ENCODE peak calls at places on chromosomes 7 and 10, in seven cellular contexts. One of them, this sample, is unnamed.

GRCh38 chr7:96823274-96823673 is 113.6 kb upstream of the SEM1 start:
- DNase-seq in glutamatergic neuron: no peak
- DNase-seq in OCI-M1: peak
- DNase-seq in progenitor cell of endocrine pancreas: no peak
- DNase-seq in ACHN: no peak
- DNase-seq in RCC 7860: no peak
- DNase-seq in NCI-H226: peak
- DNase-seq in this sample: peak

GRCh38 chr7:117072620-117073118 is 119.4 kb downstream of the ST7 start:
- DNase-seq in glutamatergic neuron: no peak
- DNase-seq in OCI-M1: no peak
- DNase-seq in progenitor cell of endocrine pancreas: no peak
- DNase-seq in ACHN: no peak
- DNase-seq in RCC 7860: no peak
- DNase-seq in NCI-H226: no peak
- DNase-seq in this sample: no peak

GRCh38 chr10:22252286-22252800 is 34.5 kb upstream of the EBLN1 start:
- DNase-seq in glutamatergic neuron: peak
- DNase-seq in OCI-M1: no peak
- DNase-seq in progenitor cell of endocrine pancreas: peak
- DNase-seq in ACHN: peak
- DNase-seq in RCC 7860: no peak
- DNase-seq in NCI-H226: no peak
- DNase-seq in this sample: peak

GRCh38 chr10:15881542-15881941 is 21.2 kb upstream of the MINDY3 start:
- DNase-seq in glutamatergic neuron: no peak
- DNase-seq in OCI-M1: no peak
- DNase-seq in progenitor cell of endocrine pancreas: no peak
- DNase-seq in ACHN: no peak
- DNase-seq in RCC 7860: no peak
- DNase-seq in NCI-H226: no peak
- DNase-seq in this sample: no peak

GRCh38 chr10:12726971-12727831 is 274.3 kb downstream of the CCDC3 start:
- DNase-seq in glutamatergic neuron: no peak
- DNase-seq in OCI-M1: no peak
- DNase-seq in progenitor cell of endocrine pancreas: no peak
- DNase-seq in ACHN: no peak
- DNase-seq in RCC 7860: peak
- DNase-seq in NCI-H226: peak
- DNase-seq in this sample: peak

GRCh38 chr10:27614776-27615175 is 110.7 kb downstream of the RAB18 start:
- DNase-seq in glutamatergic neuron: no peak
- DNase-seq in OCI-M1: no peak
- DNase-seq in progenitor cell of endocrine pancreas: no peak
- DNase-seq in ACHN: no peak
- DNase-seq in RCC 7860: no peak
- DNase-seq in NCI-H226: no peak
- DNase-seq in this sample: no peak

GRCh38 chr7:133310232-133310852 is 57.5 kb downstream of the EXOC4 start:
- DNase-seq in glutamatergic neuron: no peak
- DNase-seq in OCI-M1: no peak
- DNase-seq in progenitor cell of endocrine pancreas: no peak
- DNase-seq in ACHN: peak
- DNase-seq in RCC 7860: no peak
- DNase-seq in NCI-H226: no peak
- DNase-seq in this sample: no peak

GRCh38 chr7:41573017-41573416 is 129.9 kb downstream of the INHBA start:
- DNase-seq in glutamatergic neuron: no peak
- DNase-seq in OCI-M1: no peak
- DNase-seq in progenitor cell of endocrine pancreas: no peak
- DNase-seq in ACHN: peak
- DNase-seq in RCC 7860: peak
- DNase-seq in NCI-H226: peak
- DNase-seq in this sample: no peak

GRCh38 chr7:55467047-55467593 is 102.0 kb downstream of the LANCL2 start:
- DNase-seq in glutamatergic neuron: no peak
- DNase-seq in OCI-M1: no peak
- DNase-seq in progenitor cell of endocrine pancreas: no peak
- DNase-seq in ACHN: no peak
- DNase-seq in RCC 7860: no peak
- DNase-seq in NCI-H226: no peak
- DNase-seq in this sample: no peak

GRCh38 chr7:48094861-48095293 is 5.8 kb downstream of the UPP1 start:
- DNase-seq in glutamatergic neuron: no peak
- DNase-seq in OCI-M1: no peak
- DNase-seq in progenitor cell of endocrine pancreas: no peak
- DNase-seq in ACHN: peak
- DNase-seq in RCC 7860: no peak
- DNase-seq in NCI-H226: peak
- DNase-seq in this sample: no peak

GRCh38 chr7:155316427-155317113 is 18.9 kb downstream of the INSIG1 start:
- DNase-seq in glutamatergic neuron: no peak
- DNase-seq in OCI-M1: no peak
- DNase-seq in progenitor cell of endocrine pancreas: no peak
- DNase-seq in ACHN: no peak
- DNase-seq in RCC 7860: no peak
- DNase-seq in NCI-H226: no peak
- DNase-seq in this sample: no peak

GRCh38 chr10:89341136-89341535 is 13.3 kb downstream of the IFIT3 start:
- DNase-seq in glutamatergic neuron: no peak
- DNase-seq in OCI-M1: no peak
- DNase-seq in progenitor cell of endocrine pancreas: no peak
- DNase-seq in ACHN: no peak
- DNase-seq in RCC 7860: no peak
- DNase-seq in NCI-H226: no peak
- DNase-seq in this sample: no peak

GRCh38 chr7:49669692-49670260 is 103.7 kb upstream of the VWC2 start:
- DNase-seq in glutamatergic neuron: no peak
- DNase-seq in OCI-M1: no peak
- DNase-seq in progenitor cell of endocrine pancreas: no peak
- DNase-seq in ACHN: no peak
- DNase-seq in RCC 7860: no peak
- DNase-seq in NCI-H226: no peak
- DNase-seq in this sample: no peak

GRCh38 chr10:133312769-133313145 is 4.0 kb downstream of the ZNF511 start:
- DNase-seq in glutamatergic neuron: no peak
- DNase-seq in OCI-M1: no peak
- DNase-seq in progenitor cell of endocrine pancreas: no peak
- DNase-seq in ACHN: no peak
- DNase-seq in RCC 7860: no peak
- DNase-seq in NCI-H226: no peak
- DNase-seq in this sample: no peak

GRCh38 chr10:24962998-24963397 is 10.6 kb upstream of the PRTFDC1 start:
- DNase-seq in glutamatergic neuron: no peak
- DNase-seq in OCI-M1: no peak
- DNase-seq in progenitor cell of endocrine pancreas: no peak
- DNase-seq in ACHN: peak
- DNase-seq in RCC 7860: peak
- DNase-seq in NCI-H226: peak
- DNase-seq in this sample: peak

GRCh38 chr7:151876112-151876898 is 610 bp downstream of the PRKAG2 start:
- DNase-seq in glutamatergic neuron: peak
- DNase-seq in OCI-M1: peak
- DNase-seq in progenitor cell of endocrine pancreas: peak
- DNase-seq in ACHN: peak
- DNase-seq in RCC 7860: no peak
- DNase-seq in NCI-H226: peak
- DNase-seq in this sample: peak

GRCh38 chr10:28445511-28445910 is 87.4 kb upstream of the WAC start:
- DNase-seq in glutamatergic neuron: no peak
- DNase-seq in OCI-M1: no peak
- DNase-seq in progenitor cell of endocrine pancreas: no peak
- DNase-seq in ACHN: no peak
- DNase-seq in RCC 7860: no peak
- DNase-seq in NCI-H226: no peak
- DNase-seq in this sample: no peak

GRCh38 chr7:135377171-135377570 is 132.7 kb downstream of the CNOT4 start:
- DNase-seq in glutamatergic neuron: no peak
- DNase-seq in OCI-M1: no peak
- DNase-seq in progenitor cell of endocrine pancreas: no peak
- DNase-seq in ACHN: no peak
- DNase-seq in RCC 7860: no peak
- DNase-seq in NCI-H226: no peak
- DNase-seq in this sample: no peak

GRCh38 chr10:3852147-3852904 is 67.3 kb upstream of the KLF6 start:
- DNase-seq in glutamatergic neuron: no peak
- DNase-seq in OCI-M1: peak
- DNase-seq in progenitor cell of endocrine pancreas: peak
- DNase-seq in ACHN: peak
- DNase-seq in RCC 7860: peak
- DNase-seq in NCI-H226: peak
- DNase-seq in this sample: peak

GRCh38 chr10:101438881-101439391 is 85.0 kb downstream of the BTRC start:
- DNase-seq in glutamatergic neuron: no peak
- DNase-seq in OCI-M1: no peak
- DNase-seq in progenitor cell of endocrine pancreas: no peak
- DNase-seq in ACHN: no peak
- DNase-seq in RCC 7860: no peak
- DNase-seq in NCI-H226: no peak
- DNase-seq in this sample: no peak

GRCh38 chr10:97498841-97499560 is at the start of gene UBTD1:
- DNase-seq in glutamatergic neuron: peak
- DNase-seq in OCI-M1: peak
- DNase-seq in progenitor cell of endocrine pancreas: peak
- DNase-seq in ACHN: no peak
- DNase-seq in RCC 7860: peak
- DNase-seq in NCI-H226: peak
- DNase-seq in this sample: peak

GRCh38 chr7:30921540-30921930 is 9.9 kb downstream of the AQP1 start:
- DNase-seq in glutamatergic neuron: peak
- DNase-seq in OCI-M1: no peak
- DNase-seq in progenitor cell of endocrine pancreas: no peak
- DNase-seq in ACHN: no peak
- DNase-seq in RCC 7860: no peak
- DNase-seq in NCI-H226: no peak
- DNase-seq in this sample: no peak

GRCh38 chr7:158564648-158565005 is 23.0 kb downstream of the PTPRN2 start:
- DNase-seq in glutamatergic neuron: no peak
- DNase-seq in OCI-M1: no peak
- DNase-seq in progenitor cell of endocrine pancreas: no peak
- DNase-seq in ACHN: no peak
- DNase-seq in RCC 7860: no peak
- DNase-seq in NCI-H226: no peak
- DNase-seq in this sample: peak

GRCh38 chr7:81161459-81162075 is 242.7 kb upstream of the SEMA3C start:
- DNase-seq in glutamatergic neuron: no peak
- DNase-seq in OCI-M1: peak
- DNase-seq in progenitor cell of endocrine pancreas: no peak
- DNase-seq in ACHN: peak
- DNase-seq in RCC 7860: peak
- DNase-seq in NCI-H226: peak
- DNase-seq in this sample: peak

GRCh38 chr10:87761892-87762291 is 56.1 kb downstream of the ATAD1 start:
- DNase-seq in glutamatergic neuron: no peak
- DNase-seq in OCI-M1: peak
- DNase-seq in progenitor cell of endocrine pancreas: no peak
- DNase-seq in ACHN: peak
- DNase-seq in RCC 7860: peak
- DNase-seq in NCI-H226: peak
- DNase-seq in this sample: no peak

GRCh38 chr10:99004738-99005137 is 230.9 kb downstream of the HPSE2 start:
- DNase-seq in glutamatergic neuron: no peak
- DNase-seq in OCI-M1: peak
- DNase-seq in progenitor cell of endocrine pancreas: no peak
- DNase-seq in ACHN: no peak
- DNase-seq in RCC 7860: no peak
- DNase-seq in NCI-H226: no peak
- DNase-seq in this sample: no peak

GRCh38 chr10:110360857-110361474 is 56.2 kb upstream of the SMNDC1 start:
- DNase-seq in glutamatergic neuron: no peak
- DNase-seq in OCI-M1: no peak
- DNase-seq in progenitor cell of endocrine pancreas: no peak
- DNase-seq in ACHN: peak
- DNase-seq in RCC 7860: peak
- DNase-seq in NCI-H226: no peak
- DNase-seq in this sample: peak

GRCh38 chr10:113965683-113966082 is 78.0 kb upstream of the ADRB1 start:
- DNase-seq in glutamatergic neuron: no peak
- DNase-seq in OCI-M1: peak
- DNase-seq in progenitor cell of endocrine pancreas: no peak
- DNase-seq in ACHN: no peak
- DNase-seq in RCC 7860: no peak
- DNase-seq in NCI-H226: no peak
- DNase-seq in this sample: no peak

GRCh38 chr7:150806863-150807262 is 6.3 kb downstream of the TMEM176A start:
- DNase-seq in glutamatergic neuron: no peak
- DNase-seq in OCI-M1: no peak
- DNase-seq in progenitor cell of endocrine pancreas: no peak
- DNase-seq in ACHN: no peak
- DNase-seq in RCC 7860: no peak
- DNase-seq in NCI-H226: no peak
- DNase-seq in this sample: no peak

GRCh38 chr7:146960747-146961416 is 844.3 kb downstream of the CNTNAP2 start:
- DNase-seq in glutamatergic neuron: no peak
- DNase-seq in OCI-M1: no peak
- DNase-seq in progenitor cell of endocrine pancreas: no peak
- DNase-seq in ACHN: peak
- DNase-seq in RCC 7860: peak
- DNase-seq in NCI-H226: no peak
- DNase-seq in this sample: no peak

GRCh38 chr7:15652776-15653290 is 33.6 kb downstream of the MEOX2 start:
- DNase-seq in glutamatergic neuron: no peak
- DNase-seq in OCI-M1: no peak
- DNase-seq in progenitor cell of endocrine pancreas: no peak
- DNase-seq in ACHN: no peak
- DNase-seq in RCC 7860: no peak
- DNase-seq in NCI-H226: no peak
- DNase-seq in this sample: no peak

GRCh38 chr7:86913709-86914108 is 145.7 kb downstream of the ELAPOR2 start:
- DNase-seq in glutamatergic neuron: no peak
- DNase-seq in OCI-M1: no peak
- DNase-seq in progenitor cell of endocrine pancreas: no peak
- DNase-seq in ACHN: no peak
- DNase-seq in RCC 7860: no peak
- DNase-seq in NCI-H226: no peak
- DNase-seq in this sample: no peak